ENCODE peak calls at places on chromosomes 16 and 17, in seven cellular contexts. V, U, Q, F, M, N and Y are unnamed samples.

GRCh38 chr17:4365103-4365627 is 1.3 kb downstream of the UBE2G1 start:
- DNase-seq in V (peak; percentile 90), U (peak; percentile 93), Q (peak; percentile 84), F (peak; percentile 95), M (peak; percentile 95), N (peak; percentile 74), Y (peak; percentile 86)

GRCh38 chr16:56860226-56861020 is 4.6 kb upstream of the SLC12A3 start:
- DNase-seq in V (no peak), U (no peak), Q (no peak), F (peak; percentile 88), M (no peak), N (no peak), Y (no peak)

GRCh38 chr17:39981207-39982068 is 831 bp downstream of the PSMD3 start:
- DNase-seq in V (no peak), U (no peak), Q (no peak), F (no peak), M (peak; percentile 13), N (no peak), Y (no peak)

GRCh38 chr17:63314766-63315165 is 131.3 kb downstream of the CYB561 start:
- DNase-seq in V (no peak), U (no peak), Q (no peak), F (no peak), M (no peak), N (no peak), Y (no peak)

GRCh38 chr16:70473446-70474319 is 19.3 kb downstream of the FCSK start:
- DNase-seq in V (no peak), U (no peak), Q (no peak), F (no peak), M (no peak), N (no peak), Y (no peak)

GRCh38 chr17:78340183-78340955 is 19.5 kb downstream of the SOCS3 start:
- DNase-seq in V (no peak), U (no peak), Q (no peak), F (no peak), M (no peak), N (no peak), Y (no peak)

GRCh38 chr17:43768382-43768781 is 9.8 kb upstream of the SOST start:
- DNase-seq in V (no peak), U (no peak), Q (no peak), F (no peak), M (no peak), N (no peak), Y (no peak)

GRCh38 chr16:78199325-78200022 is 100.0 kb downstream of the WWOX start:
- DNase-seq in V (no peak), U (no peak), Q (no peak), F (no peak), M (no peak), N (no peak), Y (no peak)